ENCODE peak calls at places on chromosomes 2 and 18, in six cellular contexts. N, U, M, D, R and Q are unnamed samples.

GRCh38 chr18:69718912-69719547 is 228.6 kb downstream of the CD226 start:
- DNase-seq in D (no peak), U (no peak), M (no peak), N (no peak), R (no peak), Q (no peak)

GRCh38 chr18:58862851-58863538 is 1.7 kb upstream of the ZNF532 start:
- DNase-seq in M (peak), D (no peak), U (peak), R (peak), N (no peak), Q (peak)

GRCh38 chr18:49029628-49030027 is 78.9 kb upstream of the SMAD7 start:
- DNase-seq in N (no peak), M (no peak), U (no peak), D (no peak), R (no peak), Q (no peak)

GRCh38 chr2:159939946-159940345 is 122.5 kb downstream of the PLA2R1 start:
- DNase-seq in M (no peak), D (no peak), U (peak), N (peak), R (no peak), Q (peak)

GRCh38 chr2:174024524-174025270 is 59.5 kb upstream of the SP3 start:
- DNase-seq in N (peak), D (no peak), M (peak), U (peak), R (peak), Q (peak)

GRCh38 chr2:19378939-19379338 is 20.5 kb upstream of the OSR1 start:
- DNase-seq in R (no peak), M (no peak), D (no peak), N (no peak), U (no peak), Q (no peak)

GRCh38 chr2:217932661-217933325 is 70.0 kb downstream of the TNS1 start:
- DNase-seq in U (no peak), M (peak), R (no peak), D (no peak), N (no peak), Q (no peak)

GRCh38 chr18:75016025-75016717 is 192.8 kb downstream of the PTGR3 start:
- DNase-seq in N (no peak), D (no peak), M (no peak), U (no peak), R (no peak), Q (no peak)

GRCh38 chr2:82528288-82528687 is 1930.8 kb downstream of the SUCLG1 start:
- DNase-seq in M (no peak), N (no peak), D (no peak), R (no peak), U (no peak), Q (no peak)

GRCh38 chr18:25253779-25254178 is 98.2 kb downstream of the ZNF521 start:
- DNase-seq in N (no peak), R (no peak), U (no peak), M (no peak), D (no peak), Q (no peak)

GRCh38 chr18:79374408-79375171 is 21.1 kb upstream of the NFATC1 start:
- DNase-seq in D (no peak), M (no peak), U (no peak), R (no peak), N (no peak), Q (no peak)

GRCh38 chr2:29212009-29212408 is 96.8 kb downstream of the CLIP4 start:
- DNase-seq in R (no peak), D (no peak), M (no peak), U (no peak), N (no peak), Q (peak)
- TF ChIP-seq CTCF in R (no peak), D (no peak), M (no peak), U (no peak), N (no peak), Q (peak)

GRCh38 chr2:239315308-239315707 is 85.5 kb downstream of the HDAC4 start:
- DNase-seq in M (no peak), U (no peak), N (no peak), D (no peak), R (no peak), Q (no peak)

GRCh38 chr2:239319261-239319661 is 81.6 kb downstream of the HDAC4 start:
- DNase-seq in N (no peak), D (no peak), M (peak), U (peak), R (no peak), Q (peak)

GRCh38 chr2:239318790-239319189 is 82.0 kb downstream of the HDAC4 start:
- DNase-seq in U (peak), R (no peak), N (no peak), M (no peak), D (no peak), Q (peak)

GRCh38 chr2:239318091-239318725 is 82.6 kb downstream of the HDAC4 start:
- DNase-seq in D (no peak), N (no peak), U (no peak), R (no peak), M (no peak), Q (no peak)

GRCh38 chr2:239316562-239317465 is 84.0 kb downstream of the HDAC4 start:
- DNase-seq in U (peak), N (no peak), D (no peak), M (peak), R (no peak), Q (peak)
- H3K4me3 ChIP-seq in U (no peak), N (no peak), D (no peak), M (peak), R (no peak), Q (peak)

GRCh38 chr2:116098049-116098448 is 1655.6 kb downstream of the DPP10 start:
- DNase-seq in N (no peak), R (no peak), M (no peak), D (no peak), U (no peak), Q (no peak)
- TF ChIP-seq CTCF in N (no peak), R (no peak), M (no peak), D (no peak), U (no peak), Q (no peak)

GRCh38 chr2:39431592-39432316 is 5.3 kb downstream of the MAP4K3 start:
- DNase-seq in M (no peak), D (no peak), N (peak), U (peak), R (no peak), Q (peak)
- H3K4me3 ChIP-seq in M (no peak), D (no peak), N (no peak), U (no peak), R (no peak), Q (no peak)

GRCh38 chr2:126849054-126849453 is 49.6 kb upstream of the TEX51 start:
- DNase-seq in D (no peak), R (no peak), N (no peak), U (no peak), M (no peak), Q (no peak)
- TF ChIP-seq CTCF in D (no peak), R (no peak), N (no peak), U (no peak), M (no peak), Q (no peak)

DNA sequence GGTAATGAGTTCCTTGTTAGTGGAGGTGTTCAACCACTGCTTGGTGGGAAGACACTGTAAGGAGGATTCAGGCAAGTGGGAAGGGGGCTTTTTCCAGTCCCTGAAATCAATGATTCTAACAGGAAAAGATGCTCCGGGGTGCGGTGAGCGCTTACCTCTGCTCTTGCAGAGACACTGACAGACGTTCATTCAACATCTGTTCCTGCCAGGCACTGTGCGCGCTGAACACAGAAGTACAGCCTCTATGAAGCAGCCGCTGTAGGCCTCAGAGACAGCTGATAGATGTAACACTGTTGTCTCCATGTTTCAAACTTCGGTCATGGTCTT is 738 bp upstream of the CLIP4 start:
- DNase-seq in M (no peak), N (no peak), U (no peak), D (no peak), R (no peak), Q (no peak)
- H3K4me3 ChIP-seq in M (peak), N (no peak), U (no peak), D (peak), R (peak), Q (no peak)

DNA sequence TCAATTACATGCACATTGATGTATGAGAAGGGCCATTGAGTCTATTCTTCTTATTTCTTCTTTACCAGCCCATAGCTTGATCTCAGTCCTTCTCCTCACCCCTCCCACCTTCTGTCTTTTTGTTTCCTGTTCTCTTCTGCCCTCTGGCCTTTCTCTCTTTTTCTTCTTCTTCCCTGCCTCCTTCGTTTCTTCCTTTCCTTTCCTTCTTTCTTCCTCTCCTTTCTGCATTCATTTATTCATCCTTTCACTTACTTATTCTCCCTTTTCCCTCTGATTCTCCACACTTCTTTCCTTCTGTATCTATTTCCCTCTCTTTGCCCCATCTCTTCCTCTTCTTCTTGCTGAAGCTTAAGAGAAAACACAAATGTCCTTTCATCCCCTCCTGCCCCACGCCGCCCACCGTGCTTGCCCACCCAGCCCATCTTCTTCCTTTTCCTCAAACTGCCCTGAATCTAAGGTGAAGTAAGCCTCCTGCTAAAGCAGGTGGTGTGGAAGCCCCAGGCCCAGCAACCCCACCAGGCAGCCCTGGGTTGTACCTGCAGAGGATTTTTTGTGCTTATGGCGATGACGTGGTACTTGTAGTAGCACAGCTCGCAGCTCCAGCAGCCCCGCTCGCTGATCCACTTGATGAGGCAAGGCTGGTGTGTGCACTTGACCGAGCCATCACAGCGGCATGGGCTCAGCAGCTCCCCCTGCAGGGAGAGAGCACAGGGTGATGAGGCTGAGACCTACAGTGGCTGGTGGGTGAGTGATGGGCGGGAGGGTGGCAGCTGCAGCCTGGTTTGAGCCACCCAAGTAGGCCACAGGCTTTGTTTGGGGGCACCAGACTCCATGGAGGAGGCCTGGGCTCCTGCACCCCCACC is 89.0 kb downstream of the MARCHF4 start:
- DNase-seq in R (no peak), D (no peak), N (peak), U (no peak), M (no peak), Q (no peak)
- TF ChIP-seq CTCF in R (no peak), D (no peak), N (peak), U (peak), M (no peak), Q (peak)

GRCh38 chr18:61619783-61620182 is 273.0 kb downstream of the RNF152 start:
- DNase-seq in D (no peak), M (no peak), N (no peak), U (no peak), R (no peak), Q (no peak)

GRCh38 chr18:61612517-61612916 is 279.3 kb downstream of the CDH20 start:
- DNase-seq in D (no peak), U (no peak), N (peak), M (no peak), R (no peak), Q (no peak)

GRCh38 chr18:61618816-61619215 is 274.0 kb downstream of the RNF152 start:
- DNase-seq in D (no peak), M (no peak), R (no peak), U (no peak), N (no peak), Q (no peak)

DNA sequence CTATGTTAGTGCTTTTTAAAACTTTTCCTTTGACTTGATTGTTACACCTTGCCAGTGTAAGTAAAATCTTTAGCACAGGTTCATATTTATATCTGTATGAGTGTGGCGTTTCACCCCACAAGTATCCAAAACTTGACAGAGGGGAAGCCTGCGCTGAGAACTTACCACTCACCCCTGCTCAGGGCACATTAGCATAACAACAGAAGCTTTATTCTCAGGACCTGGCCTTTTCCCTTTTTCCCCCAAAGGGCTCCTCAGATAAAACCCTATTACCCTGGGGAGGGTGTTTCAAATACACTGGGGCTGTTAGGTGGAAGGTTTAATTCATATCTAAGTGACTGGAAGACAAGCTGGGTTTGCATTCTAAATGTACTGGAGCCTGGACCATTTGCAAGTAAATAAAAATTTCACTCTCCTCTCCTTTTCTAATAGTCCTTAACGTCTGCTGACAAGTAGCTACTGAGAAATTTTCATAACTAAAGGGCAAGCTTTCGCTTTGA is 276.6 kb downstream of the RNF152 start:
- DNase-seq in U (no peak), M (no peak), R (no peak), D (no peak), N (no peak), Q (no peak)
- H3K4me3 ChIP-seq in U (no peak), M (no peak), R (no peak), D (no peak), N (no peak), Q (no peak)